ENCODE peak calls at places on chromosomes 6 and 20, in eight cellular contexts. One of them, this sample, is unnamed.

GRCh38 chr6:126480268-126480667 is 140.4 kb downstream of the CENPW start:
- DNase-seq in H1: no peak
- DNase-seq in PC-3: no peak
- DNase-seq in right lobe of liver: no peak
- DNase-seq in heart right ventricle: no peak
- DNase-seq in pancreas: no peak
- DNase-seq in upper lobe of right lung: no peak
- DNase-seq in CD8-positive, alpha-beta T cell: no peak
- DNase-seq in this sample: no peak

GRCh38 chr20:49825521-49826033 is 12.9 kb downstream of the SLC9A8 start:
- DNase-seq in H1: no peak
- DNase-seq in PC-3: peak; percentile 45
- DNase-seq in right lobe of liver: peak; percentile 60
- DNase-seq in heart right ventricle: no peak
- DNase-seq in pancreas: no peak
- DNase-seq in upper lobe of right lung: peak; percentile 83
- DNase-seq in CD8-positive, alpha-beta T cell: no peak
- DNase-seq in this sample: no peak

GRCh38 chr20:37886851-37887297 is 16.1 kb upstream of the VSTM2L start:
- DNase-seq in H1: no peak
- DNase-seq in PC-3: no peak
- DNase-seq in right lobe of liver: peak; percentile 79
- DNase-seq in heart right ventricle: peak; percentile 72
- DNase-seq in pancreas: no peak
- DNase-seq in upper lobe of right lung: no peak
- DNase-seq in CD8-positive, alpha-beta T cell: no peak
- DNase-seq in this sample: peak; percentile 79

GRCh38 chr20:31572042-31572700 is 32.9 kb upstream of the ID1 start:
- DNase-seq in H1: no peak
- DNase-seq in PC-3: no peak
- DNase-seq in right lobe of liver: no peak
- DNase-seq in heart right ventricle: no peak
- DNase-seq in pancreas: no peak
- DNase-seq in upper lobe of right lung: no peak
- DNase-seq in CD8-positive, alpha-beta T cell: no peak
- DNase-seq in this sample: peak; percentile 27

GRCh38 chr20:36060676-36061075 is 92.3 kb downstream of the CNBD2 start:
- DNase-seq in H1: no peak
- DNase-seq in PC-3: no peak
- DNase-seq in right lobe of liver: no peak
- DNase-seq in heart right ventricle: no peak
- DNase-seq in pancreas: no peak
- DNase-seq in upper lobe of right lung: no peak
- DNase-seq in CD8-positive, alpha-beta T cell: no peak
- DNase-seq in this sample: no peak

GRCh38 chr6:54586251-54586650 is 260.3 kb upstream of the FAM83B start:
- DNase-seq in H1: no peak
- DNase-seq in PC-3: peak; percentile 21
- DNase-seq in right lobe of liver: no peak
- DNase-seq in heart right ventricle: no peak
- DNase-seq in pancreas: no peak
- DNase-seq in upper lobe of right lung: no peak
- DNase-seq in CD8-positive, alpha-beta T cell: no peak
- DNase-seq in this sample: no peak

GRCh38 chr6:35016417-35017221 is 124.5 kb downstream of the TCP11 start:
- DNase-seq in H1: no peak
- DNase-seq in PC-3: no peak
- DNase-seq in right lobe of liver: peak; percentile 50
- DNase-seq in heart right ventricle: peak; percentile 37
- DNase-seq in pancreas: no peak
- DNase-seq in upper lobe of right lung: no peak
- DNase-seq in CD8-positive, alpha-beta T cell: no peak
- DNase-seq in this sample: peak; percentile 58

GRCh38 chr20:62969179-62969760 is 16.8 kb downstream of the SLC17A9 start:
- DNase-seq in H1: no peak
- DNase-seq in PC-3: no peak
- DNase-seq in right lobe of liver: no peak
- DNase-seq in heart right ventricle: peak; percentile 47
- DNase-seq in pancreas: no peak
- DNase-seq in upper lobe of right lung: no peak
- DNase-seq in CD8-positive, alpha-beta T cell: no peak
- DNase-seq in this sample: no peak

GRCh38 chr20:51542894-51543788 is 622 bp upstream of the NFATC2 start:
- DNase-seq in H1: no peak
- DNase-seq in PC-3: no peak
- DNase-seq in right lobe of liver: peak; percentile 26
- DNase-seq in heart right ventricle: no peak
- DNase-seq in pancreas: peak; percentile 60
- DNase-seq in upper lobe of right lung: no peak
- DNase-seq in CD8-positive, alpha-beta T cell: no peak
- DNase-seq in this sample: no peak

GRCh38 chr20:51542033-51542893 is at the start of gene NFATC2:
- DNase-seq in H1: peak; percentile 77
- DNase-seq in PC-3: peak; percentile 69
- DNase-seq in right lobe of liver: peak; percentile 79
- DNase-seq in heart right ventricle: peak; percentile 64
- DNase-seq in pancreas: peak; percentile 89
- DNase-seq in upper lobe of right lung: peak; percentile 81
- DNase-seq in CD8-positive, alpha-beta T cell: peak; percentile 44
- DNase-seq in this sample: peak; percentile 52

GRCh38 chr20:51541189-51542032 is 1.1 kb downstream of the NFATC2 start:
- DNase-seq in H1: no peak
- DNase-seq in PC-3: no peak
- DNase-seq in right lobe of liver: peak; percentile 69
- DNase-seq in heart right ventricle: peak; percentile 67
- DNase-seq in pancreas: peak; percentile 73
- DNase-seq in upper lobe of right lung: peak; percentile 68
- DNase-seq in CD8-positive, alpha-beta T cell: peak; percentile 66
- DNase-seq in this sample: peak; percentile 74

GRCh38 chr20:51536116-51537069 is 6.1 kb downstream of the NFATC2 start:
- DNase-seq in H1: no peak
- DNase-seq in PC-3: no peak
- DNase-seq in right lobe of liver: no peak
- DNase-seq in heart right ventricle: no peak
- DNase-seq in pancreas: no peak
- DNase-seq in upper lobe of right lung: no peak
- DNase-seq in CD8-positive, alpha-beta T cell: no peak
- DNase-seq in this sample: no peak

DNA sequence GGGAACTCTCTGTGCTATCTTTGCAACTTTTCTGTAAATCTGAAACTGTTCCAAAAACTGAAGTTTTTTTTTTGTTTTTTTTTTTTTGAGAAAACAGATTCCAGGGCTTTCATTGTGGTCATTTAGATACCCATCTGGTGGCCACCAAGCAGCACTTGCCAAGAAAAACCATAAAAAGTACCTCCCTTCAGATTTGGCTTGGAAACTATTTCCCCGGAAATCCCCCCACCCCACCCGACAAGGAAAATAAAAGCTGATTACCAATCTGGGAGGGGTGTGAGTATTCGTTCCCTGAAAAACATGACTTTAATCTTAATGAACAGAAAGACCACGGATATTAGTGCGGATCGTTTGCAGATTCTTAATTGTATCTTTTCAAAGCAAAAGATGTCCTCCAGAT is 1.9 kb downstream of the NFATC2 start:
- DNase-seq in H1: no peak
- DNase-seq in PC-3: no peak
- DNase-seq in right lobe of liver: no peak
- DNase-seq in heart right ventricle: no peak
- DNase-seq in pancreas: no peak
- DNase-seq in upper lobe of right lung: no peak
- DNase-seq in CD8-positive, alpha-beta T cell: no peak
- DNase-seq in this sample: no peak
- H3K27ac ChIP-seq in H1: no peak overlapping the region
- H3K27ac ChIP-seq in PC-3: no peak overlapping the region
- H3K27ac ChIP-seq in right lobe of liver: peak overlapping the region; percentile 72
- H3K27ac ChIP-seq in heart right ventricle: peak overlapping the region; percentile 51
- H3K27ac ChIP-seq in pancreas: peak overlapping the region; percentile 76
- H3K27ac ChIP-seq in upper lobe of right lung: peak overlapping the region; percentile 76
- H3K27ac ChIP-seq in CD8-positive, alpha-beta T cell: peak overlapping the region; percentile 76
- H3K27ac ChIP-seq in this sample: peak overlapping the region; percentile 80

GRCh38 chr6:71405416-71405815 is 116.8 kb downstream of the OGFRL1 start:
- DNase-seq in H1: no peak
- DNase-seq in PC-3: no peak
- DNase-seq in right lobe of liver: no peak
- DNase-seq in heart right ventricle: no peak
- DNase-seq in pancreas: no peak
- DNase-seq in upper lobe of right lung: no peak
- DNase-seq in CD8-positive, alpha-beta T cell: no peak
- DNase-seq in this sample: no peak

GRCh38 chr6:71402101-71402500 is 113.5 kb downstream of the OGFRL1 start:
- DNase-seq in H1: no peak
- DNase-seq in PC-3: no peak
- DNase-seq in right lobe of liver: no peak
- DNase-seq in heart right ventricle: no peak
- DNase-seq in pancreas: no peak
- DNase-seq in upper lobe of right lung: no peak
- DNase-seq in CD8-positive, alpha-beta T cell: no peak
- DNase-seq in this sample: no peak

GRCh38 chr6:71403422-71404134 is 115.0 kb downstream of the OGFRL1 start:
- DNase-seq in H1: no peak
- DNase-seq in PC-3: peak; percentile 38
- DNase-seq in right lobe of liver: no peak
- DNase-seq in heart right ventricle: no peak
- DNase-seq in pancreas: no peak
- DNase-seq in upper lobe of right lung: no peak
- DNase-seq in CD8-positive, alpha-beta T cell: no peak
- DNase-seq in this sample: no peak

GRCh38 chr6:71404967-71405278 is 116.3 kb downstream of the OGFRL1 start:
- DNase-seq in H1: no peak
- DNase-seq in PC-3: no peak
- DNase-seq in right lobe of liver: no peak
- DNase-seq in heart right ventricle: no peak
- DNase-seq in pancreas: no peak
- DNase-seq in upper lobe of right lung: no peak
- DNase-seq in CD8-positive, alpha-beta T cell: no peak
- DNase-seq in this sample: no peak

DNA sequence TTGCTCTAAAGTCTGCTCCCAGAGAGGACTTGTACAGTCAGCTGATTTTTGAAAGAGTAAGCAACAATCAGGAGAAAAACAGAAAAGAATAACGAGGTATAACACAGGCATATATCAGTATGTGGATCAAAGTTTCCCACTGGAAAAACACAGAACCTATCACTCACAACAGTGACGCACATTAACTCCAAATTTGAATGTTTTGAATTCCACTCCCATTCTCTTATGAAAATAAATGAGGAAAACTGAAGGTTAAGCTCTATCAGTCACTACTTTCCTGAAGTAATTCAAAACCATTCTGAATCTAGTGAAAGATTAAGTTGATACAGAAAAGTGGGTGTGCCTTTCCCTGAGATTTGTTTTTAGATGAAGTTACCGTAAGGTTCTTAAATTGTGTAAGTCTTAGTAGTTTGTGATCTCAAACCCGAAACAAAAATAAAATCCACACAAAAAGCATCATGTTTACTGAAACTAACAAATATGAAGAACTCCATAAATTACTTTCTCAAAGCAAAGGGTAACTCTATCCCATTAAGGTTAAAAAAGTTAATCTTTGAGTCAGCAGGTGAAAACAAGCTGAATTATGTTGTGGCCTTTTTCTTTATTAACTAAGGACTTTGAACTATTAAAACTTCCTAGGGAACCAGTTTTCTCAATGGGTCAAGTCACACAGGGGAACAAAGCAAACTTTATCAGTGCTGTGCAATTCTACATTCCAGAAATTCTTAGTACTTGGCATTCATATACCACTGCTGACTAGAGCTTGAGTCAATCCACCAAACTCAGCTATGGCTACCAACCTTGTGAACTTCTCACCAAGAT is 115.7 kb downstream of the OGFRL1 start:
- DNase-seq in H1: no peak
- DNase-seq in PC-3: peak; percentile 86
- DNase-seq in right lobe of liver: no peak
- DNase-seq in heart right ventricle: no peak
- DNase-seq in pancreas: no peak
- DNase-seq in upper lobe of right lung: no peak
- DNase-seq in CD8-positive, alpha-beta T cell: no peak
- DNase-seq in this sample: no peak
- H3K4me3 ChIP-seq in H1: peak overlapping the region; percentile 7
- H3K4me3 ChIP-seq in PC-3: peak overlapping the region; percentile 34
- H3K4me3 ChIP-seq in right lobe of liver: no peak overlapping the region
- H3K4me3 ChIP-seq in heart right ventricle: no peak overlapping the region
- H3K4me3 ChIP-seq in pancreas: no peak overlapping the region
- H3K4me3 ChIP-seq in upper lobe of right lung: peak overlapping the region; percentile 26
- H3K4me3 ChIP-seq in CD8-positive, alpha-beta T cell: no peak overlapping the region
- H3K4me3 ChIP-seq in this sample: peak overlapping the region; percentile 38

GRCh38 chr6:7912024-7912423 is 1.4 kb upstream of the TXNDC5 start:
- DNase-seq in H1: no peak
- DNase-seq in PC-3: no peak
- DNase-seq in right lobe of liver: no peak
- DNase-seq in heart right ventricle: peak; percentile 34
- DNase-seq in pancreas: no peak
- DNase-seq in upper lobe of right lung: no peak
- DNase-seq in CD8-positive, alpha-beta T cell: no peak
- DNase-seq in this sample: no peak

GRCh38 chr6:7910298-7910653 is 312 bp downstream of the TXNDC5 start:
- DNase-seq in H1: no peak
- DNase-seq in PC-3: peak; percentile 9
- DNase-seq in right lobe of liver: no peak
- DNase-seq in heart right ventricle: no peak
- DNase-seq in pancreas: peak; percentile 68
- DNase-seq in upper lobe of right lung: no peak
- DNase-seq in CD8-positive, alpha-beta T cell: no peak
- DNase-seq in this sample: no peak

GRCh38 chr6:7911345-7911725 is 747 bp upstream of the TXNDC5 start:
- DNase-seq in H1: no peak
- DNase-seq in PC-3: peak; percentile 44
- DNase-seq in right lobe of liver: no peak
- DNase-seq in heart right ventricle: no peak
- DNase-seq in pancreas: no peak
- DNase-seq in upper lobe of right lung: no peak
- DNase-seq in CD8-positive, alpha-beta T cell: no peak
- DNase-seq in this sample: no peak

GRCh38 chr6:7909323-7910276 is 988 bp downstream of the TXNDC5 start:
- DNase-seq in H1: peak; percentile 79
- DNase-seq in PC-3: peak; percentile 52
- DNase-seq in right lobe of liver: peak; percentile 91
- DNase-seq in heart right ventricle: peak; percentile 68
- DNase-seq in pancreas: peak; percentile 90
- DNase-seq in upper lobe of right lung: peak; percentile 86
- DNase-seq in CD8-positive, alpha-beta T cell: no peak
- DNase-seq in this sample: peak; percentile 67

GRCh38 chr6:7910654-7911344 is at the start of gene TXNDC5:
- DNase-seq in H1: peak; percentile 82
- DNase-seq in PC-3: peak; percentile 74
- DNase-seq in right lobe of liver: peak; percentile 91
- DNase-seq in heart right ventricle: peak; percentile 87
- DNase-seq in pancreas: peak; percentile 96
- DNase-seq in upper lobe of right lung: peak; percentile 93
- DNase-seq in CD8-positive, alpha-beta T cell: peak; percentile 38
- DNase-seq in this sample: peak; percentile 86
- H3K27ac ChIP-seq in H1: no peak within 1 kb of the TSS
- H3K27ac ChIP-seq in PC-3: peak within 1 kb of the TSS; percentile 48
- H3K27ac ChIP-seq in right lobe of liver: peak within 1 kb of the TSS; percentile 75
- H3K27ac ChIP-seq in heart right ventricle: peak within 1 kb of the TSS; percentile 71
- H3K27ac ChIP-seq in pancreas: peak within 1 kb of the TSS; percentile 83
- H3K27ac ChIP-seq in upper lobe of right lung: peak within 1 kb of the TSS; percentile 72
- H3K27ac ChIP-seq in CD8-positive, alpha-beta T cell: no peak within 1 kb of the TSS
- H3K27ac ChIP-seq in this sample: peak within 1 kb of the TSS; percentile 90

GRCh38 chr6:30681696-30682180 is 4.7 kb downstream of the PPP1R18 start:
- DNase-seq in H1: no peak
- DNase-seq in PC-3: no peak
- DNase-seq in right lobe of liver: no peak
- DNase-seq in heart right ventricle: no peak
- DNase-seq in pancreas: no peak
- DNase-seq in upper lobe of right lung: no peak
- DNase-seq in CD8-positive, alpha-beta T cell: no peak
- DNase-seq in this sample: no peak

GRCh38 chr6:30678964-30679726 is 6.3 kb upstream of the DHX16 start:
- DNase-seq in H1: peak; percentile 98
- DNase-seq in PC-3: peak; percentile 76
- DNase-seq in right lobe of liver: peak; percentile 91
- DNase-seq in heart right ventricle: peak; percentile 92
- DNase-seq in pancreas: peak; percentile 97
- DNase-seq in upper lobe of right lung: peak; percentile 93
- DNase-seq in CD8-positive, alpha-beta T cell: peak; percentile 88
- DNase-seq in this sample: peak; percentile 88

GRCh38 chr6:30676660-30677270 is 4.0 kb upstream of the DHX16 start:
- DNase-seq in H1: no peak
- DNase-seq in PC-3: no peak
- DNase-seq in right lobe of liver: no peak
- DNase-seq in heart right ventricle: no peak
- DNase-seq in pancreas: no peak
- DNase-seq in upper lobe of right lung: no peak
- DNase-seq in CD8-positive, alpha-beta T cell: no peak
- DNase-seq in this sample: no peak

GRCh38 chr6:30682181-30683117 is 4.0 kb downstream of the PPP1R18 start:
- DNase-seq in H1: no peak
- DNase-seq in PC-3: peak; percentile 84
- DNase-seq in right lobe of liver: peak; percentile 87
- DNase-seq in heart right ventricle: peak; percentile 82
- DNase-seq in pancreas: peak; percentile 66
- DNase-seq in upper lobe of right lung: peak; percentile 92
- DNase-seq in CD8-positive, alpha-beta T cell: peak; percentile 74
- DNase-seq in this sample: peak; percentile 85

GRCh38 chr6:30679765-30680535 is 6.5 kb downstream of the PPP1R18 start:
- DNase-seq in H1: no peak
- DNase-seq in PC-3: no peak
- DNase-seq in right lobe of liver: no peak
- DNase-seq in heart right ventricle: no peak
- DNase-seq in pancreas: no peak
- DNase-seq in upper lobe of right lung: no peak
- DNase-seq in CD8-positive, alpha-beta T cell: no peak
- DNase-seq in this sample: no peak
- H3K4me3 ChIP-seq in H1: peak overlapping the region; percentile 50
- H3K4me3 ChIP-seq in PC-3: peak overlapping the region; percentile 26
- H3K4me3 ChIP-seq in right lobe of liver: peak overlapping the region; percentile 8
- H3K4me3 ChIP-seq in heart right ventricle: peak overlapping the region; percentile 75
- H3K4me3 ChIP-seq in pancreas: no peak overlapping the region
- H3K4me3 ChIP-seq in upper lobe of right lung: peak overlapping the region; percentile 78
- H3K4me3 ChIP-seq in CD8-positive, alpha-beta T cell: peak overlapping the region; percentile 86
- H3K4me3 ChIP-seq in this sample: peak overlapping the region; percentile 83